ENCODE peak calls at places on chromosomes 3 and 15, in nine cellular contexts. W, Q, E, D, X, R, A, S and J are unnamed samples.

GRCh38 chr3:126337980-126338651 is 19.1 kb downstream of the KLF15 start:
- DNase-seq in W (no peak), Q (no peak), E (no peak), D (no peak), X (no peak), R (no peak), A (no peak), S (no peak), J (no peak)

GRCh38 chr3:12894629-12895028 is 53.3 kb upstream of the RPL32 start:
- DNase-seq in W (no peak), Q (no peak), E (no peak), D (no peak), X (no peak), R (no peak), A (no peak), S (no peak), J (no peak)

GRCh38 chr3:112699436-112699978 is 58.6 kb upstream of the CCDC80 start:
- DNase-seq in W (no peak), Q (no peak), E (peak; percentile 38), D (peak; percentile 81), X (peak; percentile 35), R (no peak), A (no peak), S (peak; percentile 48), J (no peak)

GRCh38 chr3:188567478-188568195 is 413.7 kb downstream of the LPP start:
- DNase-seq in W (no peak), Q (no peak), E (no peak), D (peak; percentile 33), X (no peak), R (no peak), A (no peak), S (peak; percentile 36), J (no peak)

GRCh38 chr3:23702198-23702597 is 103.6 kb upstream of the UBE2E1 start:
- DNase-seq in W (no peak), Q (no peak), E (no peak), D (peak; percentile 18), X (no peak), R (no peak), A (no peak), S (no peak), J (no peak)

GRCh38 chr15:57784081-57784488 is 77.6 kb downstream of the POLR2M start:
- DNase-seq in W (no peak), Q (no peak), E (peak; percentile 87), D (no peak), X (peak; percentile 77), R (no peak), A (no peak), S (peak; percentile 60), J (no peak)

GRCh38 chr3:109355625-109356441 is 18.5 kb upstream of the DPPA4 start:
- DNase-seq in W (no peak), Q (no peak), E (no peak), D (no peak), X (no peak), R (no peak), A (peak; percentile 52), S (no peak), J (no peak)

GRCh38 chr3:54086639-54087405 is 35.5 kb upstream of the CACNA2D3 start:
- DNase-seq in W (no peak), Q (no peak), E (no peak), D (no peak), X (no peak), R (no peak), A (no peak), S (no peak), J (no peak)

GRCh38 chr3:127525373-127525772 is 65.2 kb downstream of the TPRA1 start:
- DNase-seq in W (no peak), Q (no peak), E (peak; percentile 37), D (peak; percentile 5), X (no peak), R (no peak), A (peak; percentile 89), S (peak; percentile 75), J (no peak)

GRCh38 chr3:124903896-124904879 is 17.0 kb upstream of the ITGB5 start:
- DNase-seq in W (no peak), Q (no peak), E (no peak), D (no peak), X (no peak), R (no peak), A (no peak), S (no peak), J (no peak)